ENCODE peak calls at places on chromosomes 4 and X, in ten cellular contexts. C is RCC 7860; W is erythroblast; H is colonic mucosa; B is AG09319; X is KBM-7; J is NCI-H2081; S is RWPE1; K is activated T-cell treated with anti-CD3 and anti-CD28 coated beads for 24 hours; F is stimulated activated CD8-positive, alpha-beta memory T cell treated with anti-CD3 and anti-CD28 coated beads, Interleukin-12 subunit alpha, Interleukin-12 subunit beta, amount 100 ng/mL, for 4 hours. U is an unnamed sample.
A peak's percentile ranks its signal among the peaks of the same experiment; 100 is the strongest.

GRCh38 chr4:73998040-73999011 is at the start of gene CXCL5:
- DNase-seq in J (no peak), H (no peak), C (peak; percentile 57), F (no peak), K (no peak), B (no peak), W (no peak), S (no peak), X (no peak), U (peak; percentile 72)

GRCh38 chr4:785332-786073 is 40.4 kb downstream of the CPLX1 start:
- DNase-seq in J (no peak), F (no peak), W (peak; percentile 41), B (no peak), H (peak; percentile 27), C (no peak), S (no peak), X (no peak), K (no peak), U (peak; percentile 73)

GRCh38 chr4:120723986-120724385 is 198.5 kb downstream of the PRDM5 start:
- DNase-seq in X (no peak), K (no peak), W (no peak), S (no peak), H (no peak), F (no peak), B (no peak), J (no peak), C (no peak), U (no peak)

GRCh38 chr4:17323619-17324400 is 188.1 kb downstream of the QDPR start:
- DNase-seq in X (peak; percentile 3), S (no peak), C (no peak), J (no peak), B (peak; percentile 38), H (no peak), F (no peak), K (no peak), W (no peak), U (no peak)

GRCh38 chr4:5045099-5045498 is 6.2 kb upstream of the STK32B start:
- DNase-seq in H (no peak), W (no peak), C (no peak), B (no peak), J (no peak), X (peak; percentile 96), S (no peak), K (no peak), F (no peak), U (no peak)

GRCh38 chrX:152907084-152907651 is 9.3 kb downstream of the ZNF185 start:
- DNase-seq in K (no peak), H (no peak), B (no peak), X (no peak), J (no peak), W (no peak), F (no peak), C (no peak), S (no peak), U (no peak)

GRCh38 chrX:22746081-22746480 is 253.7 kb upstream of the DDX53 start:
- DNase-seq in J (no peak), X (no peak), W (no peak), H (no peak), C (no peak), S (no peak), K (no peak), F (no peak), B (no peak), U (no peak)

GRCh38 chr4:78704981-78705757 is 71.0 kb upstream of the BMP2K start:
- DNase-seq in H (no peak), J (no peak), B (peak; percentile 22), S (peak; percentile 55), K (no peak), C (no peak), W (peak; percentile 80), X (no peak), F (no peak), U (no peak)

U was measured in left lung.